ENCODE peak calls at places on chromosomes 7 and 10, in nine cellular contexts. Z is HAP-1, Q is GM23248, W is vagina, R is right lobe of liver, T is adrenal gland, L is HCT116, V is aorta, J is A549. U is an unnamed sample. For H3K4me1, the result is how much of the 10 kb centered on the place peaks cover.

GRCh38 chr10:116836087-116836486 is 13.2 kb upstream of the ENO4 start:
- DNase-seq in Z (no peak), V (no peak), J (no peak), T (no peak), Q (no peak), W (peak), R (no peak), L (no peak), U (no peak)

GRCh38 chr7:156095908-156096539 is 283.8 kb upstream of the SHH start:
- DNase-seq in W (no peak), L (no peak), R (no peak), Z (no peak), V (no peak), J (no peak), Q (no peak), T (no peak), U (no peak)

GRCh38 chr7:111752022-111752582 is 189.8 kb upstream of the IMMP2L start:
- DNase-seq in V (peak), Z (peak), W (no peak), J (peak), L (peak), Q (peak), R (peak), T (peak), U (no peak)

GRCh38 chr7:81684513-81685262 is 85.2 kb downstream of the HGF start:
- DNase-seq in T (peak), R (peak), Q (peak), L (peak), J (peak), V (peak), Z (peak), W (peak), U (peak)

GRCh38 chr10:102702742-102703141 is 11.5 kb downstream of the ARL3 start:
- DNase-seq in V (no peak), Q (no peak), T (no peak), J (no peak), Z (no peak), W (no peak), R (no peak), L (no peak), U (no peak)

GRCh38 chr10:72105098-72105475 is 16.7 kb upstream of the SPOCK2 start:
- DNase-seq in L (no peak), W (no peak), V (no peak), Q (no peak), T (no peak), Z (no peak), R (no peak), J (no peak), U (no peak)

GRCh38 chr7:44289341-44290249 is 35.8 kb downstream of the CAMK2B start:
- DNase-seq in L (no peak), Z (no peak), W (no peak), J (no peak), V (peak), T (peak), Q (no peak), R (peak), U (peak)

GRCh38 chr7:80044796-80045195 is 89.8 kb upstream of the GNAI1 start:
- DNase-seq in R (no peak), Z (no peak), V (no peak), J (no peak), L (no peak), T (no peak), W (no peak), Q (no peak), U (no peak)

GRCh38 chr7:151448261-151449252 is 8.6 kb upstream of the CRYGN start:
- DNase-seq in R (peak), L (peak), W (no peak), V (peak), J (peak), Q (peak), Z (peak), T (peak), U (no peak)

GRCh38 chr7:158734861-158735260 is 30.3 kb upstream of the NCAPG2 start:
- DNase-seq in J (no peak), W (no peak), Z (no peak), R (no peak), L (no peak), V (no peak), Q (peak), T (no peak), U (no peak)

GRCh38 chr10:123913688-123914268 is 22.2 kb upstream of the CPXM2 start:
- DNase-seq in V (no peak), Q (no peak), T (no peak), W (no peak), R (no peak), Z (no peak), L (no peak), J (no peak), U (no peak)

GRCh38 chr7:119175916-119176627 is 951.6 kb downstream of the ANKRD7 start:
- DNase-seq in W (no peak), T (peak), J (peak), Z (peak), Q (peak), R (no peak), V (no peak), L (peak), U (no peak)

GRCh38 chr7:1757601-1758000 is 87.5 kb downstream of the ELFN1 start:
- DNase-seq in W (no peak), V (peak), Z (no peak), T (no peak), Q (no peak), J (no peak), R (no peak), L (no peak), U (no peak)

GRCh38 chr7:98745722-98746318 is 124.0 kb downstream of the TMEM130 start:
- DNase-seq in R (peak), T (peak), L (peak), W (no peak), V (peak), Z (peak), J (peak), Q (peak), U (no peak)

DNA sequence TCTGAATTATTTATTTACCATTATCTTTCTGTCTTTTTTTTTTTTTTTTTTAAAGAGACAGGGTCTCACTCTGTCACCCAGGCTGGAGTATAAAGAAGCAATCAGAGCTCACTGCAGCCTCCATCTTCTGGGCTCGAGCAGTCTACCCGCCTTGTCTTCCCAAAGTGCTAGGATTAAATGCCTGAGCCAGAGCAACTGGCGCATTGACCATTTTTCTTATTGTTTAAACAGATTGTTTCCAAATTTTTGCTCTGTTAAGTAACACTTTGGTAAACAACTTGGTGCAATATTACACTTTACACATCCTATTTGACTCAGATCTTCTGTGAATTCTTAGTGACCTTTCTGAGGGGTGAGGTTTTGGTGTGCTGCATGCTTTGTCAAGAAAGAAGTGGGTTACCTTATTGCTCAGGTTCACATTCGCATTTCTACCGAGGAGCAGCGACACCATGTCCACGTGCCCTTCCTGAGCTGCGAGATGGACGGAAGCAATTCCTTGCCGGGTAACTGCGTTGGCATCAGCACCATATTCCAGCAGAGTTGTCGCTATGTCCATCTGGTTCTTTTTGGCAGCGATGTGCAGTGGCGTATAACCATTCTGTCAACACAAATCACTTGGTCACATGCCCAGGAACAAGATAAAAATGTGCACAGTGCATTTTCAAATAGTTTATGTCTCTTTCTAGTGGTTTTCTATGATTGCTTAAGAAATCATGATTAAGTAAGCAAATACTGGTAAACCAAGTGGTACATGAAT is 203.2 kb downstream of the ANK3 start:
- DNase-seq in Z (no peak), Q (peak), T (no peak), L (no peak), V (peak), R (peak), W (no peak), J (peak), U (no peak)
- H3K4me3 ChIP-seq in Z (no peak), Q (peak), T (no peak), L (no peak), V (no peak), R (no peak), W (no peak), J (no peak), U (no peak)

DNA sequence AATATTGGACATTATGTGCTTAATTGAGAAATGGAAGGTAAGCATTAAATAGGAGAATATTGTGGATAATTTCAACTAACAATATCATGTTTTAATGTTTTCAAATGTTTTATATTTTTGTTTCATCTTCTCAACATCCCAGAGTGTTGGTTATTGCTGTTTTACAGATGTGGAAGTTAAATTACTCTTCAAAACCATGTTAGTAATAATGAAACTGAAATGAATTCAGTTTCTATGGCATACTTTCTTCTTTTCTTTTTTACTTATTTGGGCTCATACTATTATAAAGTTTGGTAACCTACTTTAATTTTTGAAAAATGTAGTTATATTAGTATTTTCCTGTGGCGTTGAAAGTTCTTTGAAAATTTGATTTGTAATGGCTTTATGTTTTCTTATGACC is 4.2 kb downstream of the GLRX3 start:
- DNase-seq in V (no peak), Z (no peak), J (no peak), R (no peak), Q (no peak), T (no peak), L (no peak), W (no peak), U (no peak)
- H3K4me1 ChIP-seq in V (under half), Z (under half), J (under half), R (under half), Q (under half), T (under half), L (under half), W (half or more), U (under half)

GRCh38 chr7:46397591-46397990 is 476.5 kb upstream of the IGFBP3 start:
- DNase-seq in R (no peak), T (no peak), V (no peak), Q (no peak), L (no peak), J (no peak), W (no peak), Z (no peak), U (no peak)
- H3K4me3 ChIP-seq in R (no peak), T (no peak), V (no peak), Q (no peak), L (no peak), J (no peak), W (no peak), Z (no peak), U (no peak)

DNA sequence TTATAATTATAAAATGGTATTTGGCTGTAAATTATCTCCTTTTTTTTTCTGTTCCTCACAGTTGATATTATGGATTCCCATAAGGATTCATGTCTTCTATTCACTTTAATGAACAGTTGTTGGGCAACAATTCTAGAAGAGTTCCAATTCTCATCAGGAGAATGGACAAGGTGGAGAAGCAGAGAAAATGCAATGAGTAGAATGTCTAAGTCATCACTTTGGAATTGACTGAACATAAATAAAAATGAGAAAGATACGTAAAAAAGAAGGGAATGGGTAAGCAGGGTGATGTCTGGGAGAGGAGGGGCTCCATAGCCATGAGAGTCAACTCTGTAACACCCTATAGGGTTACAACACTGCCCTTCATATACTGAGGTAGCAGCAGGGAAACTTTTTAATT is 1.8 kb upstream of the CAV2 start:
- DNase-seq in Z (no peak), L (no peak), R (no peak), W (no peak), T (no peak), V (no peak), J (no peak), Q (peak), U (no peak)
- H3K4me1 ChIP-seq in Z (under half), L (half or more), R (under half), W (under half), T (under half), V (under half), J (half or more), Q (under half), U (under half)

GRCh38 chr7:133536450-133536849 is 283.6 kb downstream of the EXOC4 start:
- DNase-seq in Q (no peak), Z (no peak), V (no peak), W (no peak), R (no peak), T (no peak), J (no peak), L (no peak), U (no peak)
- H3K4me3 ChIP-seq in Q (no peak), Z (no peak), V (no peak), W (no peak), R (no peak), T (no peak), J (no peak), L (no peak), U (no peak)

GRCh38 chr7:106073701-106074100 is 38.4 kb downstream of the SYPL1 start:
- DNase-seq in T (no peak), V (no peak), L (no peak), Z (no peak), Q (no peak), J (no peak), R (no peak), W (no peak), U (no peak)
- H3K4me1 ChIP-seq in T (under half), V (under half), L (under half), Z (under half), Q (under half), J (under half), R (under half), W (half or more), U (under half)

DNA sequence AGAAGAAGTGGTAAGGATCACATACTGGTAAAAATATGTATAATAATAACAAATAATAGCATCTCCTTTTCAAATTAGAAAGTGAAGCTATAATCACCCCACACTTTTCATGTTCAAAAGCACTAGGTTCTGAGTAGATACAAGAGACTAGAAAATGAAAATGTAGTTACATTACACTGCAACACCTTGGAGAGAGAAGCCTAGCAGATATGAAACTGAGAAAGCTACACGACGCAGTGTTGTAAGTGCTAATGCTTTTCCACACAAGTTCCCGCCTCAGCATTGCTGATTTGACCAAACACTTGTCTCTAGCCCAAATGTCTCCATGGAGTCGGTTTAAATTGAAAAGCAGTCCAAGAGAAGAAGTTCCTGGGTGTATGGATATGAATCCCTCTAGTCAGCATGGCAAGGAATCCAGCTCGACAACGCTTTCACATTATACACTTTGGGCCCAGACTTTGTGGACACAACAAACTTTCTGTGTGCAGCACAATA is 1.7 kb downstream of the PDE1C start:
- DNase-seq in L (no peak), W (peak), J (no peak), Q (no peak), R (no peak), V (no peak), T (no peak), Z (no peak), U (no peak)
- H3K4me3 ChIP-seq in L (no peak), W (no peak), J (no peak), Q (peak), R (no peak), V (no peak), T (no peak), Z (no peak), U (no peak)

DNA sequence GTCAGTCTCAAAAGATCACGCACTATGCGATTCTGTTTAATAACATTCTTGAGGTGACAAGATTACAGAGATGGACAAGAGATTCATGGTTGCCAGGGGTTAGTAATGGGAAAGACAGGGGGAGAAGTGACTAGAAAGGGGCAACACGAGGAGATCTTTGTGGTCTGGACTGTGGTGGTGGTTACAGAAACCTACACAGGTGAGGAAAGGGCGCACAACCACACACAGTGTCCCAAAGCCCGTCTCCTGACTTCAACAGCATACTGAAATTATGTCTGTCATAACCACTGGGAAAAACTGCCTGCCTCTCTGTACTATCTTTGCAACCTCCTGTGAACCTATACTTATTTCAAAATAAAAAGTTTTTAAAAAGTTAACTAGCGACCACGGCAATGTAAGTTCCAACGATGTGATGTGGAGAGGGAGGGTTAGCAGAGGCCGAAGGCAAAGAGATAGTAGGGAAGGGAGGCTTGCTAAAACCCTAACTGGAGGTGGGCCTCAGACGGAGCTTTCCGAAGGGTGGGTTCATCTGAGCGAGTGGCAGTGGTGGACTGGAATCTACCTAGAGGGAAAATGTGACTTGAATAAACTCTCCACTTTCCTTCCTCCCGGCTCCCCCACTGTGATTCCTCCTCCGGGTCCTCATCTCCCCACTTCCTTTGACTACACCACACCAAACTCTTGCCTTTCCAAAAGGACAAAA is 43.7 kb downstream of the GNA12 start:
- DNase-seq in J (no peak), Z (no peak), W (no peak), V (no peak), L (no peak), T (no peak), Q (no peak), R (no peak), U (no peak)
- H3K4me1 ChIP-seq in J (under half), Z (under half), W (under half), V (under half), L (under half), T (half or more), Q (under half), R (under half), U (under half)

GRCh38 chr10:112374724-112375541 is 1.0 kb downstream of the ACSL5 start:
- DNase-seq in J (no peak), W (no peak), R (no peak), L (peak), Q (peak), Z (no peak), V (no peak), T (no peak), U (no peak)

GRCh38 chr10:112375721-112376577 is 2.0 kb downstream of the ACSL5 start:
- DNase-seq in T (no peak), L (no peak), R (peak), W (no peak), V (no peak), J (no peak), Z (no peak), Q (peak), U (no peak)

GRCh38 chr10:112379635-112380296 is 5.8 kb downstream of the ACSL5 start:
- DNase-seq in W (no peak), Q (peak), T (no peak), R (peak), L (peak), V (no peak), J (no peak), Z (no peak), U (no peak)

GRCh38 chr10:112373912-112374338 is at the start of gene ACSL5:
- DNase-seq in T (no peak), J (no peak), Z (no peak), W (peak), V (no peak), L (no peak), R (no peak), Q (no peak), U (no peak)

GRCh38 chr10:112376578-112376855 is 2.6 kb downstream of the ACSL5 start:
- DNase-seq in R (no peak), Q (no peak), T (no peak), V (no peak), W (no peak), Z (no peak), J (no peak), L (no peak), U (no peak)
- H3K4me3 ChIP-seq in R (peak), Q (peak), T (peak), V (no peak), W (peak), Z (no peak), J (no peak), L (peak), U (no peak)

GRCh38 chr7:30900803-30901362 is 10.8 kb upstream of the AQP1 start:
- DNase-seq in W (no peak), R (no peak), V (no peak), Z (no peak), J (no peak), Q (no peak), L (no peak), T (no peak), U (no peak)
- H3K4me1 ChIP-seq in W (under half), R (under half), V (under half), Z (under half), J (under half), Q (under half), L (under half), T (under half), U (under half)

U was measured in RWPE2.